ENCODE peak calls at places on chromosomes 5 and 9, in seven cellular contexts. H is Daoy; K is activated CD4-positive, alpha-beta memory T cell treated with anti-CD3 and anti-CD28 coated beads, Interleukin-2, amount 10 ng/mL, durations not matched to agents 7 days and 5 days; T is left kidney; Y is hypothalamus; Z is body of pancreas; I is NCI-H460. O is an unnamed sample.

GRCh38 chr5:171475551-171476035 is 56.1 kb downstream of the FGF18 start:
- DNase-seq in K (no peak), Y (no peak), Z (no peak), T (no peak), H (no peak), I (no peak), O (no peak)

GRCh38 chr9:32986971-32987370 is 14.5 kb downstream of the APTX start:
- DNase-seq in H (no peak), T (no peak), Y (no peak), Z (no peak), K (no peak), I (no peak), O (no peak)

GRCh38 chr5:10111575-10111974 is 138.1 kb downstream of the ATPSCKMT start:
- DNase-seq in Y (no peak), I (peak), K (no peak), T (peak), H (no peak), Z (no peak), O (peak)

GRCh38 chr9:125493384-125493783 is 213.6 kb downstream of the MAPKAP1 start:
- DNase-seq in Y (no peak), T (no peak), Z (peak), I (no peak), K (no peak), H (no peak), O (no peak)

GRCh38 chr9:134964271-134964670 is 46.6 kb upstream of the FCN1 start:
- DNase-seq in Y (no peak), T (no peak), H (no peak), Z (no peak), I (no peak), K (no peak), O (no peak)

GRCh38 chr9:114098021-114098659 is 952 bp downstream of the KIF12 start:
- DNase-seq in Y (no peak), K (no peak), H (peak), Z (peak), I (peak), T (peak), O (peak)

GRCh38 chr5:172801184-172801671 is 30.2 kb upstream of the DUSP1 start:
- DNase-seq in I (no peak), H (peak), K (no peak), T (no peak), Y (no peak), Z (no peak), O (no peak)

GRCh38 chr9:105539452-105539851 is 18.5 kb upstream of the FKTN start:
- DNase-seq in T (no peak), H (no peak), I (no peak), Z (no peak), Y (no peak), K (no peak), O (no peak)

GRCh38 chr5:172150514-172151425 is 37.3 kb downstream of the STK10 start:
- DNase-seq in Y (no peak), I (no peak), K (peak), H (no peak), T (no peak), Z (no peak), O (no peak)

GRCh38 chr9:27129221-27129620 is 20.2 kb downstream of the TEK start:
- DNase-seq in T (no peak), Z (no peak), I (no peak), Y (no peak), H (no peak), K (no peak), O (no peak)

GRCh38 chr5:138369249-138369648 is 16.8 kb downstream of the KDM3B start:
- DNase-seq in T (no peak), K (no peak), Z (no peak), H (no peak), Y (no peak), I (no peak), O (no peak)

GRCh38 chr5:177154003-177154643 is 20.6 kb downstream of the NSD1 start:
- DNase-seq in I (no peak), T (no peak), H (no peak), K (no peak), Y (no peak), Z (no peak), O (no peak)

GRCh38 chr5:174010365-174010764 is 21.4 kb downstream of the C5orf47 start:
- DNase-seq in I (no peak), K (no peak), H (no peak), T (no peak), Z (no peak), Y (no peak), O (no peak)